ENCODE peak calls at places on chromosomes 2 and 18, in five cellular contexts. H is SJSA1; M is stimulated activated CD8-positive, alpha-beta memory T cell treated with anti-CD3 and anti-CD28 coated beads, Interleukin-7, amount 100 ng/mL, for 48 hours; F is MM.1S; V is A549. N is an unnamed sample.

GRCh38 chr2:229686122-229686919 is 28.0 kb downstream of the DNER start:
- DNase-seq in M (no peak), H (no peak), F (no peak), V (no peak), N (no peak)

GRCh38 chr2:14543284-14543683 is 89.2 kb upstream of the LRATD1 start:
- DNase-seq in V (no peak), H (no peak), F (no peak), M (no peak), N (no peak)

GRCh38 chr2:29072971-29073725 is 1.2 kb downstream of the PCARE start:
- DNase-seq in H (no peak), M (no peak), V (no peak), F (no peak), N (no peak)

GRCh38 chr2:241788572-241788971 is 11.9 kb downstream of the GAL3ST2 start:
- DNase-seq in M (peak), V (no peak), H (no peak), F (no peak), N (no peak)

GRCh38 chr2:100744589-100744988 is 75.3 kb upstream of the NPAS2 start:
- DNase-seq in F (no peak), M (no peak), H (peak), V (no peak), N (no peak)

GRCh38 chr2:100104718-100105677 is 37.4 kb downstream of the AFF3 start:
- DNase-seq in V (no peak), H (no peak), M (no peak), F (no peak), N (no peak)

GRCh38 chr18:39380186-39380714 is 1814.7 kb upstream of the CELF4 start:
- DNase-seq in H (no peak), F (no peak), V (no peak), M (no peak), N (no peak)

GRCh38 chr2:224968051-224968450 is 74.2 kb downstream of the DOCK10 start:
- DNase-seq in V (no peak), F (no peak), M (no peak), H (no peak), N (no peak)

GRCh38 chr2:12718662-12719399 is 2.1 kb downstream of the TRIB2 start:
- DNase-seq in H (peak), M (no peak), F (no peak), V (no peak), N (no peak)

GRCh38 chr2:188042412-188042811 is 249.3 kb upstream of the GULP1 start:
- DNase-seq in H (no peak), F (no peak), V (peak), M (no peak), N (no peak)

GRCh38 chr18:23191232-23191631 is 55.9 kb downstream of the CABLES1 start:
- DNase-seq in H (no peak), F (no peak), V (no peak), M (no peak), N (no peak)

GRCh38 chr18:70295633-70296188 is 6.9 kb downstream of the SOCS6 start:
- DNase-seq in M (no peak), V (peak), F (no peak), H (no peak), N (no peak)

GRCh38 chr2:104344985-104345384 is 508.9 kb upstream of the POU3F3 start:
- DNase-seq in M (no peak), V (no peak), H (no peak), F (no peak), N (no peak)

GRCh38 chr2:222249444-222249843 is 49.4 kb downstream of the PAX3 start:
- DNase-seq in V (no peak), F (no peak), M (no peak), H (no peak), N (no peak)

GRCh38 chr2:60794271-60794863 is 38.3 kb downstream of the PAPOLG start:
- DNase-seq in M (no peak), F (peak), H (peak), V (peak), N (peak)

GRCh38 chr2:233419626-233420431 is 65.5 kb downstream of the DGKD start:
- DNase-seq in H (no peak), V (peak), F (peak), M (peak), N (no peak)

GRCh38 chr2:182241936-182242335 is 184.9 kb downstream of the PDE1A start:
- DNase-seq in H (no peak), F (no peak), M (no peak), V (no peak), N (peak)

GRCh38 chr2:149612122-149612521 is 24.5 kb upstream of the MMADHC start:
- DNase-seq in M (no peak), F (no peak), V (peak), H (no peak), N (no peak)